ENCODE peak calls at places on chromosomes 1 and 21, in six cellular contexts. One of them, this sample, is unnamed.

GRCh38 chr1:119367332-119368124 is 1.1 kb upstream of the HAO2 start:
- DNase-seq in cardiac fibroblast: peak; percentile 66
- DNase-seq in AG09309: peak; percentile 14
- DNase-seq in fibroblast of the aortic adventitia: peak; percentile 70
- DNase-seq in foreskin fibroblast: peak; percentile 28
- DNase-seq in A549: peak; percentile 32
- DNase-seq in this sample: no peak

GRCh38 chr21:46636181-46636512 is 673 bp downstream of the PRMT2 start:
- DNase-seq in fibroblast of the aortic adventitia: no peak
- DNase-seq in foreskin fibroblast: no peak
- DNase-seq in A549: no peak
- DNase-seq in cardiac fibroblast: no peak
- DNase-seq in AG09309: no peak
- DNase-seq in this sample: no peak

GRCh38 chr1:225767591-225768540 is 9.8 kb upstream of the SRP9 start:
- DNase-seq in fibroblast of the aortic adventitia: peak; percentile 90
- DNase-seq in foreskin fibroblast: peak; percentile 72
- DNase-seq in AG09309: no peak
- DNase-seq in A549: no peak
- DNase-seq in cardiac fibroblast: peak; percentile 59
- DNase-seq in this sample: peak; percentile 69

GRCh38 chr21:46127239-46128105 is 27.9 kb downstream of the FTCD start:
- DNase-seq in AG09309: no peak
- DNase-seq in fibroblast of the aortic adventitia: no peak
- DNase-seq in A549: no peak
- DNase-seq in cardiac fibroblast: no peak
- DNase-seq in foreskin fibroblast: no peak
- DNase-seq in this sample: no peak

GRCh38 chr21:46651121-46651520 is 15.6 kb downstream of the PRMT2 start:
- DNase-seq in foreskin fibroblast: no peak
- DNase-seq in AG09309: no peak
- DNase-seq in fibroblast of the aortic adventitia: no peak
- DNase-seq in A549: no peak
- DNase-seq in cardiac fibroblast: no peak
- DNase-seq in this sample: no peak

GRCh38 chr1:216293673-216294072 is 129.6 kb downstream of the USH2A start:
- DNase-seq in A549: no peak
- DNase-seq in cardiac fibroblast: peak; percentile 54
- DNase-seq in AG09309: no peak
- DNase-seq in fibroblast of the aortic adventitia: no peak
- DNase-seq in foreskin fibroblast: peak; percentile 40
- DNase-seq in this sample: no peak

GRCh38 chr1:205538211-205538840 is 33.9 kb downstream of the CDK18 start:
- DNase-seq in foreskin fibroblast: no peak
- DNase-seq in fibroblast of the aortic adventitia: peak; percentile 44
- DNase-seq in A549: no peak
- DNase-seq in cardiac fibroblast: peak; percentile 27
- DNase-seq in AG09309: no peak
- DNase-seq in this sample: peak; percentile 11

GRCh38 chr21:45543710-45544448 is 1.6 kb upstream of the SLC19A1 start:
- DNase-seq in foreskin fibroblast: no peak
- DNase-seq in AG09309: no peak
- DNase-seq in cardiac fibroblast: no peak
- DNase-seq in fibroblast of the aortic adventitia: no peak
- DNase-seq in A549: no peak
- DNase-seq in this sample: peak; percentile 18

GRCh38 chr1:110780600-110781484 is 92.1 kb upstream of the CD53 start:
- DNase-seq in cardiac fibroblast: peak; percentile 80
- DNase-seq in AG09309: peak; percentile 21
- DNase-seq in A549: peak; percentile 40
- DNase-seq in foreskin fibroblast: peak; percentile 55
- DNase-seq in fibroblast of the aortic adventitia: peak; percentile 73
- DNase-seq in this sample: peak; percentile 69

GRCh38 chr1:13517193-13517812 is 3.5 kb upstream of the LRRC38 start:
- DNase-seq in AG09309: no peak
- DNase-seq in A549: peak; percentile 11
- DNase-seq in fibroblast of the aortic adventitia: no peak
- DNase-seq in cardiac fibroblast: peak; percentile 37
- DNase-seq in foreskin fibroblast: no peak
- DNase-seq in this sample: peak; percentile 20

GRCh38 chr1:216670118-216670870 is 52.9 kb downstream of the ESRRG start:
- DNase-seq in foreskin fibroblast: no peak
- DNase-seq in fibroblast of the aortic adventitia: no peak
- DNase-seq in AG09309: no peak
- DNase-seq in cardiac fibroblast: peak; percentile 1
- DNase-seq in A549: peak; percentile 1
- DNase-seq in this sample: no peak

GRCh38 chr1:174795806-174796205 is 203.9 kb upstream of the CACYBP start:
- DNase-seq in foreskin fibroblast: no peak
- DNase-seq in fibroblast of the aortic adventitia: no peak
- DNase-seq in cardiac fibroblast: peak; percentile 25
- DNase-seq in AG09309: no peak
- DNase-seq in A549: no peak
- DNase-seq in this sample: no peak

GRCh38 chr1:17540255-17541001 is 930 bp downstream of the ARHGEF10L start:
- DNase-seq in cardiac fibroblast: peak; percentile 24
- DNase-seq in A549: no peak
- DNase-seq in fibroblast of the aortic adventitia: peak; percentile 59
- DNase-seq in foreskin fibroblast: no peak
- DNase-seq in AG09309: no peak
- DNase-seq in this sample: peak; percentile 64

GRCh38 chr1:145837658-145838057 is 7.8 kb upstream of the NUDT17 start:
- DNase-seq in A549: no peak
- DNase-seq in cardiac fibroblast: no peak
- DNase-seq in foreskin fibroblast: no peak
- DNase-seq in AG09309: no peak
- DNase-seq in fibroblast of the aortic adventitia: no peak
- DNase-seq in this sample: no peak

GRCh38 chr1:79198841-79199240 is 192.3 kb upstream of the ADGRL4 start:
- DNase-seq in foreskin fibroblast: peak; percentile 63
- DNase-seq in fibroblast of the aortic adventitia: peak; percentile 68
- DNase-seq in A549: no peak
- DNase-seq in cardiac fibroblast: peak; percentile 71
- DNase-seq in AG09309: peak; percentile 25
- DNase-seq in this sample: no peak

GRCh38 chr1:154877370-154877974 is 7.4 kb upstream of the KCNN3 start:
- DNase-seq in foreskin fibroblast: peak; percentile 9
- DNase-seq in AG09309: no peak
- DNase-seq in cardiac fibroblast: peak; percentile 36
- DNase-seq in fibroblast of the aortic adventitia: no peak
- DNase-seq in A549: no peak
- DNase-seq in this sample: peak; percentile 46

GRCh38 chr1:202324646-202325045 is 17.1 kb downstream of the UBE2T start:
- DNase-seq in AG09309: no peak
- DNase-seq in cardiac fibroblast: no peak
- DNase-seq in fibroblast of the aortic adventitia: no peak
- DNase-seq in A549: no peak
- DNase-seq in foreskin fibroblast: no peak
- DNase-seq in this sample: no peak

GRCh38 chr1:172567720-172568119 is 34.8 kb downstream of the SUCO start:
- DNase-seq in A549: no peak
- DNase-seq in fibroblast of the aortic adventitia: no peak
- DNase-seq in foreskin fibroblast: no peak
- DNase-seq in cardiac fibroblast: no peak
- DNase-seq in AG09309: no peak
- DNase-seq in this sample: no peak

GRCh38 chr1:64173300-64173940 is 30.0 kb upstream of the UBE2U start:
- DNase-seq in fibroblast of the aortic adventitia: peak; percentile 48
- DNase-seq in foreskin fibroblast: no peak
- DNase-seq in AG09309: no peak
- DNase-seq in cardiac fibroblast: no peak
- DNase-seq in A549: no peak
- DNase-seq in this sample: no peak

GRCh38 chr1:214466759-214467585 is 84.4 kb downstream of the PTPN14 start:
- DNase-seq in foreskin fibroblast: no peak
- DNase-seq in fibroblast of the aortic adventitia: no peak
- DNase-seq in AG09309: no peak
- DNase-seq in A549: no peak
- DNase-seq in cardiac fibroblast: no peak
- DNase-seq in this sample: peak; percentile 27

GRCh38 chr1:9363061-9363471 is 70.4 kb downstream of the SPSB1 start:
- DNase-seq in AG09309: no peak
- DNase-seq in A549: no peak
- DNase-seq in fibroblast of the aortic adventitia: no peak
- DNase-seq in cardiac fibroblast: no peak
- DNase-seq in foreskin fibroblast: no peak
- DNase-seq in this sample: no peak

GRCh38 chr1:119220980-119221379 is 80.5 kb upstream of the WARS2 start:
- DNase-seq in cardiac fibroblast: peak; percentile 46
- DNase-seq in AG09309: peak; percentile 79
- DNase-seq in fibroblast of the aortic adventitia: peak; percentile 5
- DNase-seq in foreskin fibroblast: peak; percentile 61
- DNase-seq in A549: no peak
- DNase-seq in this sample: no peak

DNA sequence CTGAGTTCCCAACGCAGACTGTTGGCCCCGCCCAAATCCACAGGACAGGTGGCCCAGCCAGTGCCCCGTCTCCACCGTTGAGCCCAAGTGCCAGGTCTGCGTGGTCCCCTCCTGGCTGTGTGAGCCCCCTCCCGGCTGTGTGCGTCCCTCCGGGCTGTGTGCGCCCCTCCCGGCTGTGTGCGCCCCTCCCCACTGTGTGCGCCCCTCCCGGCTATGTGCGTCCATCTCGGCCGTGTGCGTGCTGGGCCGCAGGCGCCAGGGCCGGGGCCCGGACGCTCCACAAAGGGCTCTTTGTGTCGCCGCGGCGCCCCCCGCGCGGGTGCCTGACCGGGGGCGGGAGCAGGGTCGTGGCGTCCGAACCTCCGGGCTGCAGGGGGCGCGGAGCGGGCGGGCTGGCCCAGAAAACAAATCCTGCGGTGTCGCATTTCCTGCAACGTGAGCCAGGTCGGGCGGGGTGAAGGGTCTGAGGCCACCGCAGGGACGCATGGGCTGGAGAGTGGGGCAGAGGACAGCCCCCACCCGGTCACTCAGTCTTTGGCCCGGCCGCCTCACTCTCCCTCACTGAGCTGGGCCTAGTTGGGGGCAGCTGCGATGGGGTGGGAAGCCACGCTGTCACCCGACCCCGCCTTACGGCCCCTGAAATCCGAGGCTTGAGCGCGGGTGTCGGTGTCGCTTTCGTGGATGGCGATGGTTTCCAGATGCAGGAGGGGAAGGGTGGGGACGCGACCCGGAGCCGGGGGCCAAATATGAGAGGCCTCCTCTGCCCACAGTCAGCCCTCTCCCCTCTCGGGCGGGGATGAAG is 18.8 kb downstream of the TNFRSF25 start:
- DNase-seq in AG09309: no peak
- DNase-seq in foreskin fibroblast: no peak
- DNase-seq in cardiac fibroblast: no peak
- DNase-seq in fibroblast of the aortic adventitia: no peak
- DNase-seq in A549: no peak
- DNase-seq in this sample: no peak
- TF ChIP-seq CTCF in AG09309: no peak
- TF ChIP-seq CTCF in foreskin fibroblast: no peak
- TF ChIP-seq CTCF in cardiac fibroblast: no peak
- TF ChIP-seq CTCF in fibroblast of the aortic adventitia: no peak
- TF ChIP-seq CTCF in A549: no peak
- TF ChIP-seq CTCF in this sample: no peak

DNA sequence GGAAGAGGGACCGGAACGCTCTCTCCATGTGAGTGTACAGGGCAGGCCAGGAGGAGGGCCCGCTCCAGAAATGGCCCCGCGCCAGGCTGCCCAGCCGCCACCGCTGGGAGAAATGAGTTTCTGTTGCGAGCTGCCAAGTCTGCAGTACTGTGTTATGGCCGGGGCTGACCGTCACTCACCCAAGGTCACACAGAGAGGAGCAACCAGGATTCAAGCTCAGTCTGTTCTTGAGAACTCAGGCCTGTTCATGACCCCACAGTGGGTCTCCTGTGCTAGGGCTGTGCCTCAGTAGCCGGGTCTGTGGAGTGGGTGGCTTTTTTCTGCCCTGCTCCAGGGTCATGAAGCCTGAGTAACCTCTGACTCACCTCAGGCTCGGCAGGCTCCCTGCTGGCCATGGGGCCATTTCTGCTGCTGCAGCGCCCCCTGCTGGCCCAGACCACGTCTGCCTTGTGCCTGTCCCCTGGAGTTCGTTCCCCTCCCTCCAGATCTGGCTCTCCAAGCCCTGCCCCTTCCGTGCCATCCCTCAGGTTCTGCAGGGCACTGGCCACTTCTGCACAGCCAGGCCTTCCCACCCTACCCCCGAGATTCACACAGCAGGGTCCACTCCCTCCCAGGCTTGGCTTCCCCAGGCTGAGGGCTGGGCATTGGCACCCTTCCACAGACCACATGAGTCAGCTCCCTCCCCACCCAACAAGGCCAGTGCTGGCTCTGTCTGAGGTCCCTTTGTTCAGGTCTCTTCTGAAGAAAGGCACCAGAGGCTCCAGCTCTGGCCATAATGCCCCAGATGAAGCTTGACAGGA is 51.8 kb downstream of the EDN2 start:
- DNase-seq in cardiac fibroblast: peak; percentile 92
- DNase-seq in foreskin fibroblast: peak; percentile 77
- DNase-seq in A549: peak; percentile 87
- DNase-seq in AG09309: peak; percentile 46
- DNase-seq in fibroblast of the aortic adventitia: peak; percentile 93
- DNase-seq in this sample: peak; percentile 88
- H3K4me3 ChIP-seq in cardiac fibroblast: no peak overlapping the region
- H3K4me3 ChIP-seq in foreskin fibroblast: no peak overlapping the region
- H3K4me3 ChIP-seq in A549: peak overlapping the region; percentile 15
- H3K4me3 ChIP-seq in AG09309: no peak overlapping the region
- H3K4me3 ChIP-seq in fibroblast of the aortic adventitia: no peak overlapping the region
- H3K4me3 ChIP-seq in this sample: no peak overlapping the region

DNA sequence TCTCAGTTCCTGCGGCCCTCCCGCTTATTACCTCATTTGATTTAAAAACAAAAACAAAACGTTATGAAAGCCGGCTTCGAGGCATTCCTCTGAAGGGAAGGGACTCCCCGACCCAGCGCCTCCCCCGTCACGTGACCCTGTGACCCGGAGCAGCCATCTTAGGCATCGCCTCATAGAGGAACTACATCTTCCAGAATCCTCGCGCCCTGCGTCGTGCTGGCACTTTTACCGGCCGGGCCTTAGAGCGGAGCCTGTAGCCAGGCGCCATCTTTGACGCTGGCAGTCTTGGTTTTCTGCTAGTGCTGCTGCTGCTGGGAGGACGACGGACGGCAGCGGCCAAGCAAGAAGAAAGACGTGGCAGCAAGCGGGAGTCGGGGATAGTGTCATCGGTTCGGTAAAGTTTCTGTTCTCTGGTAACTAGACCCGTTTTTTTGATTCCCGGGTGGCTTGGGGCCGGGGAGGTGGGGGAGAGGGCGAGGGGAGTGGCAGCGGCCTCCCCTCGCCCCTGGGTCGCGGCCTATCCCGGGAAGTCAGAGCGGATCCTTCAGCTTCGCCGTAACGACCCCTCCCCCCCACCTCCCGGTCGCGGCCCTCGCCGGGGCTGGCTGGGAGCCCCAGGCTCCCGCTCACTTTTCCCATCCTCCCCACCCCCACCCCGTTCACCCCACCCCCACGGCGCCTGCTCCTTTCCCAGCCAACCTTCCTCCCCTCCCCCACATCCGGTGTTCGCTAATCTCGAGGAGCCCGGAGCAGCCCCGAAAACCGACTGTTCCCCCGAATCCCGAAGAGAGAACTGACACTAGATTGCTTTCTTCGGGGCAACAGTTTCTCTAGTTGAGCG is at the start of the genes ZBED6 and ZC3H11A:
- DNase-seq in A549: peak; percentile 98
- DNase-seq in AG09309: peak; percentile 92
- DNase-seq in fibroblast of the aortic adventitia: peak; percentile 98
- DNase-seq in cardiac fibroblast: peak; percentile 100
- DNase-seq in foreskin fibroblast: peak; percentile 98
- DNase-seq in this sample: peak; percentile 99
- TF ChIP-seq CTCF in A549: no peak
- TF ChIP-seq CTCF in AG09309: no peak
- TF ChIP-seq CTCF in fibroblast of the aortic adventitia: no peak
- TF ChIP-seq CTCF in cardiac fibroblast: no peak
- TF ChIP-seq CTCF in foreskin fibroblast: no peak
- TF ChIP-seq CTCF in this sample: no peak

GRCh38 chr1:25810341-25811299 is 9.1 kb upstream of the MTFR1L start:
- DNase-seq in cardiac fibroblast: peak; percentile 60
- DNase-seq in fibroblast of the aortic adventitia: peak; percentile 51
- DNase-seq in foreskin fibroblast: no peak
- DNase-seq in A549: peak; percentile 54
- DNase-seq in AG09309: no peak
- DNase-seq in this sample: peak; percentile 77
- H3K4me3 ChIP-seq in cardiac fibroblast: no peak overlapping the region
- H3K4me3 ChIP-seq in fibroblast of the aortic adventitia: no peak overlapping the region
- H3K4me3 ChIP-seq in foreskin fibroblast: no peak overlapping the region
- H3K4me3 ChIP-seq in A549: no peak overlapping the region
- H3K4me3 ChIP-seq in AG09309: no peak overlapping the region
- H3K4me3 ChIP-seq in this sample: no peak overlapping the region

This sample was measured in colonic mucosa.